ENCODE peak calls at places on chromosomes 12 and 14, in nine cellular contexts. P, B, V, E, D, J, F, T and K are unnamed samples.

GRCh38 chr14:73240816-73241480 is 3.6 kb downstream of the PAPLN start:
- DNase-seq in T (no peak), V (no peak), E (no peak), J (no peak), F (no peak), D (no peak), B (no peak), P (no peak), K (no peak)

GRCh38 chr12:31018106-31018890 is 55.4 kb upstream of the DDX11 start:
- DNase-seq in D (no peak), J (no peak), P (no peak), E (no peak), T (no peak), F (peak; percentile 53), V (no peak), B (no peak), K (no peak)

GRCh38 chr12:64082866-64083268 is 139.2 kb downstream of the KICS2 start:
- DNase-seq in E (no peak), V (no peak), F (no peak), B (no peak), P (no peak), D (no peak), J (no peak), T (no peak), K (no peak)

GRCh38 chr14:50091240-50091914 is 25.0 kb downstream of the VCPKMT start:
- DNase-seq in F (no peak), E (peak; percentile 58), T (no peak), J (no peak), D (no peak), P (no peak), B (no peak), V (no peak), K (no peak)

GRCh38 chr14:103402700-103403099 is 17.5 kb downstream of the MARK3 start:
- DNase-seq in T (no peak), D (peak; percentile 47), V (no peak), B (peak; percentile 67), P (peak; percentile 39), F (peak; percentile 17), E (no peak), J (no peak), K (peak; percentile 52)

GRCh38 chr14:87049886-87050820 is 942.8 kb downstream of the GALC start:
- DNase-seq in D (peak; percentile 54), V (no peak), P (peak; percentile 7), B (peak; percentile 19), T (peak; percentile 2), F (no peak), J (no peak), E (no peak), K (peak; percentile 75)

GRCh38 chr14:68807148-68807600 is 14.3 kb upstream of the ZFP36L1 start:
- DNase-seq in T (no peak), E (peak; percentile 57), F (peak; percentile 95), B (peak; percentile 93), D (peak; percentile 82), V (peak; percentile 45), P (peak; percentile 71), J (no peak), K (peak; percentile 86)

GRCh38 chr12:12668005-12668404 is 28.0 kb downstream of the GPR19 start:
- DNase-seq in V (no peak), D (no peak), J (no peak), F (no peak), T (no peak), P (no peak), E (no peak), B (no peak), K (no peak)

GRCh38 chr12:39692258-39692853 is 72.8 kb upstream of the ABCD2 start:
- DNase-seq in F (peak; percentile 5), T (no peak), V (no peak), D (peak; percentile 30), E (no peak), B (peak; percentile 24), P (peak; percentile 11), J (peak; percentile 0), K (no peak)

GRCh38 chr14:68343534-68344093 is 449.3 kb downstream of the ZFP36L1 start:
- DNase-seq in J (no peak), P (no peak), T (no peak), B (no peak), V (no peak), D (no peak), E (no peak), F (no peak), K (no peak)

GRCh38 chr12:89880695-89881350 is 172.2 kb upstream of the ATP2B1 start:
- DNase-seq in E (no peak), T (no peak), V (no peak), J (no peak), F (no peak), D (no peak), B (no peak), P (no peak), K (no peak)

GRCh38 chr12:33663000-33663654 is 223.5 kb upstream of the SYT10 start:
- DNase-seq in V (no peak), F (no peak), B (no peak), T (no peak), D (no peak), P (no peak), J (no peak), E (no peak), K (no peak)

GRCh38 chr12:25769076-25769945 is 189.2 kb upstream of the RASSF8 start:
- DNase-seq in B (peak; percentile 81), P (peak; percentile 81), V (no peak), F (peak; percentile 79), D (peak; percentile 92), T (no peak), E (no peak), J (no peak), K (peak; percentile 62)

GRCh38 chr14:36738269-36738668 is 76.6 kb downstream of the PAX9 start:
- DNase-seq in B (no peak), V (no peak), E (no peak), F (no peak), D (no peak), J (no peak), T (no peak), P (no peak), K (no peak)

GRCh38 chr12:100356646-100357223 is at the start of gene SLC17A8:
- DNase-seq in D (no peak), P (no peak), T (no peak), E (no peak), F (no peak), J (no peak), V (no peak), B (no peak), K (no peak)

GRCh38 chr12:79194595-79194994 is 330.0 kb downstream of the SYT1 start:
- DNase-seq in V (no peak), B (no peak), J (no peak), T (no peak), F (no peak), E (no peak), D (no peak), P (peak; percentile 24), K (peak; percentile 19)

DNA sequence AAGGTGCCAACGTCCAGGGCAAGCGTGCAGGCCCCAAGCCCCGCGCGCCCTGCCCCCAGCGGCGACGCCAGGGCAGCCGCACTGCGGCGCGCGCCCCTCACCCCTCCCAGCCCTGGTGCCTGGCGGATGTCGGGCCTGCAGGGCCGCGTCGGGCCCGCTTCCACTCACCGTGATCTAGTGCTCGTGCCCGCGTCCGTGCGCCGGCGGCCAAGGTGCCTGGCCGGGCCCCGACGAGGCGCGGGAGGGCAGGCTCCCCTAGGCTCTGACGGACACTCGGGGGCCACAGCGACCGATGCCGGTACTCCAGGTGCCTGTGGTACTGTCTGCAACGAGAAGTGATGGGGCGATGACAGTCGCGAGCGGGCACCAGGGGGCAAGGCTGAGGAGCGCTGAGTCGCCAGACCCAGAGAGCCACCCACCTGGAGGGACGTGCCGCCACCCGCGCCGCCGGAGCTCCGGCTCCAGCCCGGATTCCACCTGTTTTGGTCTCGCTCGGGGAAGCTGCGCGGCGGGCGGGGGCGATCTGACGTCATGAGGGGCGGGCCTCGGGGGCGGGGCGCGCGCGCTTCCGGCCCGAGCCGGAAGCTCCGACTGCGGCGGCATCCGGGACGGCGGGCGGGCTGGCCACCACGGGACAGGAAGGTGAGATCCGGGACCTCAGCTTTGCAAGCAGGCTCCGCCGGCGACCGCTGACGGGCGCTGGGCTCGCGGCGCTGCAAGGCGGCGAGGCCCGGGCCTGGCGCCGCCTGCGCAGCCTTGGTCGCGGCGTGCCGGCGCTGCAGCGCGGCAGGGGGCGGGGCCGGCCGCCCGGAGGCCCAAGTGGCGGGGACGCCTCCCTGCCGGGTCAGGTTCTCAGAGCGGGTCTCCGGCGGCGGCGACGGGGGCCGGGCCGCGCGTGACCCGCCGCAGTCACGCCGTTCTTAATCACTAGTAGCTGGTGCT is at the start of the genes LYSET and MOAP1:
- DNase-seq in J (no peak), P (peak; percentile 86), B (peak; percentile 86), E (peak; percentile 93), D (peak; percentile 68), T (no peak), F (peak; percentile 88), V (peak; percentile 87), K (peak; percentile 90)
- TF ChIP-seq CTCF in J (peak; percentile 31), P (peak; percentile 8), B (no peak), E (peak; percentile 42), D (no peak), T (peak; percentile 6), F (no peak), V (peak; percentile 45), K (no peak)

DNA sequence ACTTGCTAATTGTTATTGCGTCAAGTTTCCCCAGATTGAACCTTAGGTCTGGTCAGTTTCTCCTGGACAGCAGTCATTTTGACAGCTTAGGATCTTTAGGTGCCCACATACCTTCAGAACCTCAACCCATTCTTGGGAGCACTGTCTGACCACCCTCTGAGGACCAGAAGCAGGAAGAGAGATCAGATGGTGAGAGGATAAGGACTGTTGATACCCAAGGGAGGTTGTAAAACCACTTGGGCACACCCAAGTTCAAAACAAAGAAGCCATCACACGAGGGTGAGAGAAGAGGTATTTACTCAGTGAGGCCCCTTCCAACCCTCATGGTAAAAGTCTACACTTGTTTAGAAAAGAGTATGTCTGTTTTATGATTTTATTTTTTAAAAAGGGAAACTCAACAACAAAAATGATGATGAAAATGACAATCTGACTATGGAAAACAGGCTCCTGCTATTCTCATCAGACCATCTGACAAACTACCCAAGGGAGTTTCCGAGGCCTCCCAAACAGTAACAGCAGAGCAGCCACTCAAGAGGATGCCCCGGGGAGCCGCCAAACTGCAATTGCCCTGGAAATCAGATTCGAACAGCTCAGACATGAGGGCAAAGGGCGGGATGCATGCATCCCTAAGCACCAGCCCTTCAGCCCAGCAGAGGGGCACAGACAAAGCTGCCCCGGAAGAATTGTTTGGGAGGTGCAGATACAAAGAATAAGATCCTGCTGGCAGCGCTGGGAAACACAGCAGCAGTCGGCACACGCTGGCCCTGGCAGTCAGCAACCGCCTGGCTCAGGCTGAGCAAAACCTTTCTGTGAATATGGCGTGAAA is 162.6 kb upstream of the PLEKHG7 start:
- DNase-seq in F (peak; percentile 39), D (no peak), E (no peak), B (no peak), P (no peak), T (no peak), V (peak; percentile 27), J (no peak), K (no peak)
- H3K4me3 ChIP-seq in F (no peak overlapping the region), D (no peak overlapping the region), E (no peak overlapping the region), B (no peak overlapping the region), P (no peak overlapping the region), T (no peak overlapping the region), V (no peak overlapping the region), J (no peak overlapping the region), K (no peak overlapping the region)

GRCh38 chr14:55438066-55438683 is 2.2 kb downstream of the TBPL2 start:
- DNase-seq in V (no peak), P (peak; percentile 71), B (peak; percentile 82), E (no peak), D (peak; percentile 82), J (peak; percentile 57), T (no peak), F (peak; percentile 58), K (peak; percentile 39)
- TF ChIP-seq CTCF in V (peak; percentile 68), P (peak; percentile 58), B (peak; percentile 55), E (peak; percentile 29), D (peak; percentile 62), J (peak; percentile 77), T (peak; percentile 41), F (peak; percentile 56), K (peak; percentile 45)

GRCh38 chr12:77325505-77325904 is 260.1 kb upstream of the E2F7 start:
- DNase-seq in J (no peak), F (no peak), T (no peak), P (no peak), E (no peak), B (no peak), V (no peak), D (no peak), K (peak; percentile 35)
- H3K4me3 ChIP-seq in J (peak overlapping the region; percentile 44), F (peak overlapping the region; percentile 49), T (peak overlapping the region; percentile 73), P (peak overlapping the region; percentile 68), E (peak overlapping the region; percentile 61), B (peak overlapping the region; percentile 63), V (peak overlapping the region; percentile 78), D (peak overlapping the region; percentile 87), K (peak overlapping the region; percentile 78)